ENCODE peak calls at places on chromosomes 4 and X, in four cellular contexts. One of them, this sample, is unnamed.

GRCh38 chrX:75893281-75893680 is 108.2 kb upstream of the MAGEE2 start:
- DNase-seq in GM10248: no peak
- DNase-seq in KG1: no peak
- DNase-seq in stimulated activated CD4-positive, alpha-beta T cell treated with anti-CD3 and anti-CD28 coated beads, TNF-alpha, amount 100 ng/mL, for 24 hours: no peak
- DNase-seq in this sample: no peak

GRCh38 chrX:154457491-154458115 is 478 bp upstream of the PLXNA3 start:
- DNase-seq in KG1: no peak
- DNase-seq in GM10248: peak; percentile 85
- DNase-seq in stimulated activated CD4-positive, alpha-beta T cell treated with anti-CD3 and anti-CD28 coated beads, TNF-alpha, amount 100 ng/mL, for 24 hours: no peak
- DNase-seq in this sample: peak; percentile 73

GRCh38 chrX:40152173-40152705 is 54.5 kb upstream of the BCOR start:
- DNase-seq in GM10248: peak; percentile 26
- DNase-seq in KG1: no peak
- DNase-seq in stimulated activated CD4-positive, alpha-beta T cell treated with anti-CD3 and anti-CD28 coated beads, TNF-alpha, amount 100 ng/mL, for 24 hours: no peak
- DNase-seq in this sample: no peak

GRCh38 chr4:101418055-101418454 is 70.7 kb upstream of the PPP3CA start:
- DNase-seq in stimulated activated CD4-positive, alpha-beta T cell treated with anti-CD3 and anti-CD28 coated beads, TNF-alpha, amount 100 ng/mL, for 24 hours: peak; percentile 13
- DNase-seq in GM10248: peak; percentile 45
- DNase-seq in KG1: peak; percentile 58
- DNase-seq in this sample: no peak

GRCh38 chr4:11597506-11597905 is 168.8 kb upstream of the HS3ST1 start:
- DNase-seq in GM10248: no peak
- DNase-seq in KG1: no peak
- DNase-seq in stimulated activated CD4-positive, alpha-beta T cell treated with anti-CD3 and anti-CD28 coated beads, TNF-alpha, amount 100 ng/mL, for 24 hours: no peak
- DNase-seq in this sample: no peak

GRCh38 chr4:108762559-108763225 is at the start of gene ETNPPL:
- DNase-seq in stimulated activated CD4-positive, alpha-beta T cell treated with anti-CD3 and anti-CD28 coated beads, TNF-alpha, amount 100 ng/mL, for 24 hours: no peak
- DNase-seq in KG1: peak; percentile 23
- DNase-seq in GM10248: no peak
- DNase-seq in this sample: no peak

GRCh38 chr4:16827762-16828724 is 70.4 kb downstream of the LDB2 start:
- DNase-seq in GM10248: no peak
- DNase-seq in stimulated activated CD4-positive, alpha-beta T cell treated with anti-CD3 and anti-CD28 coated beads, TNF-alpha, amount 100 ng/mL, for 24 hours: no peak
- DNase-seq in KG1: no peak
- DNase-seq in this sample: no peak

GRCh38 chr4:145879598-145879997 is 59.0 kb downstream of the ZNF827 start:
- DNase-seq in GM10248: no peak
- DNase-seq in stimulated activated CD4-positive, alpha-beta T cell treated with anti-CD3 and anti-CD28 coated beads, TNF-alpha, amount 100 ng/mL, for 24 hours: no peak
- DNase-seq in KG1: no peak
- DNase-seq in this sample: no peak

GRCh38 chr4:185481390-185481789 is 9.9 kb upstream of the CCDC110 start:
- DNase-seq in stimulated activated CD4-positive, alpha-beta T cell treated with anti-CD3 and anti-CD28 coated beads, TNF-alpha, amount 100 ng/mL, for 24 hours: no peak
- DNase-seq in GM10248: no peak
- DNase-seq in KG1: no peak
- DNase-seq in this sample: no peak

GRCh38 chr4:121943941-121944340 is 7.9 kb downstream of the TRPC3 start:
- DNase-seq in GM10248: peak; percentile 24
- DNase-seq in stimulated activated CD4-positive, alpha-beta T cell treated with anti-CD3 and anti-CD28 coated beads, TNF-alpha, amount 100 ng/mL, for 24 hours: no peak
- DNase-seq in KG1: no peak
- DNase-seq in this sample: no peak

GRCh38 chrX:149365061-149365460 is 140.0 kb downstream of the IDS start:
- DNase-seq in stimulated activated CD4-positive, alpha-beta T cell treated with anti-CD3 and anti-CD28 coated beads, TNF-alpha, amount 100 ng/mL, for 24 hours: no peak
- DNase-seq in KG1: no peak
- DNase-seq in GM10248: no peak
- DNase-seq in this sample: no peak

GRCh38 chr4:14091966-14092365 is 464.4 kb upstream of the BOD1L1 start:
- DNase-seq in GM10248: no peak
- DNase-seq in KG1: no peak
- DNase-seq in stimulated activated CD4-positive, alpha-beta T cell treated with anti-CD3 and anti-CD28 coated beads, TNF-alpha, amount 100 ng/mL, for 24 hours: no peak
- DNase-seq in this sample: no peak

GRCh38 chr4:8871417-8872401 is at the start of gene HMX1:
- DNase-seq in GM10248: no peak
- DNase-seq in KG1: no peak
- DNase-seq in stimulated activated CD4-positive, alpha-beta T cell treated with anti-CD3 and anti-CD28 coated beads, TNF-alpha, amount 100 ng/mL, for 24 hours: no peak
- DNase-seq in this sample: no peak

GRCh38 chr4:56764775-56765174 is 56.7 kb downstream of the SPINK2 start:
- DNase-seq in GM10248: no peak
- DNase-seq in KG1: no peak
- DNase-seq in stimulated activated CD4-positive, alpha-beta T cell treated with anti-CD3 and anti-CD28 coated beads, TNF-alpha, amount 100 ng/mL, for 24 hours: no peak
- DNase-seq in this sample: peak; percentile 46

GRCh38 chr4:139229534-139230039 is 50.4 kb downstream of the MGARP start:
- DNase-seq in GM10248: peak; percentile 52
- DNase-seq in stimulated activated CD4-positive, alpha-beta T cell treated with anti-CD3 and anti-CD28 coated beads, TNF-alpha, amount 100 ng/mL, for 24 hours: no peak
- DNase-seq in KG1: peak; percentile 22
- DNase-seq in this sample: peak; percentile 42

GRCh38 chrX:71599965-71600364 is 18.3 kb downstream of the CXCR3 start:
- DNase-seq in GM10248: no peak
- DNase-seq in stimulated activated CD4-positive, alpha-beta T cell treated with anti-CD3 and anti-CD28 coated beads, TNF-alpha, amount 100 ng/mL, for 24 hours: no peak
- DNase-seq in KG1: no peak
- DNase-seq in this sample: no peak

This sample was measured in foreskin keratinocyte.